ENCODE peak calls at places on chromosomes 6 and 20, in four cellular contexts. One of them, this sample, is unnamed.

GRCh38 chr6:43781941-43782704 is 12.1 kb downstream of the VEGFA start:
- DNase-seq in K562: no peak
- DNase-seq in SK-N-SH: no peak
- DNase-seq in H1: no peak
- DNase-seq in this sample: no peak

GRCh38 chr6:56040875-56041274 is 165.5 kb upstream of the BMP5 start:
- DNase-seq in H1: no peak
- DNase-seq in SK-N-SH: no peak
- DNase-seq in K562: no peak
- DNase-seq in this sample: no peak

GRCh38 chr20:47493175-47493953 is 8.3 kb upstream of the NCOA3 start:
- DNase-seq in SK-N-SH: peak; percentile 52
- DNase-seq in H1: no peak
- DNase-seq in K562: peak; percentile 78
- DNase-seq in this sample: no peak

GRCh38 chr20:35462351-35462750 is 7.0 kb downstream of the CEP250 start:
- DNase-seq in SK-N-SH: no peak
- DNase-seq in K562: peak; percentile 93
- DNase-seq in H1: no peak
- DNase-seq in this sample: no peak

GRCh38 chr20:51400051-51400926 is 142.2 kb downstream of the NFATC2 start:
- DNase-seq in H1: no peak
- DNase-seq in SK-N-SH: no peak
- DNase-seq in K562: no peak
- DNase-seq in this sample: peak; percentile 89

GRCh38 chr6:130655586-130655985 is 171.6 kb upstream of the SMLR1 start:
- DNase-seq in H1: no peak
- DNase-seq in K562: no peak
- DNase-seq in SK-N-SH: no peak
- DNase-seq in this sample: no peak

GRCh38 chr6:152267967-152268845 is 369.0 kb downstream of the SYNE1 start:
- DNase-seq in H1: no peak
- DNase-seq in SK-N-SH: peak; percentile 43
- DNase-seq in K562: peak; percentile 31
- DNase-seq in this sample: no peak

GRCh38 chr6:56862415-56863175 is 92.3 kb upstream of the BEND6 start:
- DNase-seq in SK-N-SH: no peak
- DNase-seq in K562: no peak
- DNase-seq in H1: no peak
- DNase-seq in this sample: no peak

GRCh38 chr20:49680475-49680874 is 33.2 kb downstream of the B4GALT5 start:
- DNase-seq in H1: no peak
- DNase-seq in K562: no peak
- DNase-seq in SK-N-SH: no peak
- DNase-seq in this sample: no peak

GRCh38 chr6:132130530-132131298 is 179.5 kb upstream of the CCN2 start:
- DNase-seq in SK-N-SH: no peak
- DNase-seq in H1: no peak
- DNase-seq in K562: no peak
- DNase-seq in this sample: no peak

GRCh38 chr6:79570802-79571367 is 33.7 kb upstream of the LCA5 start:
- DNase-seq in K562: peak; percentile 62
- DNase-seq in SK-N-SH: peak; percentile 54
- DNase-seq in H1: no peak
- DNase-seq in this sample: no peak

GRCh38 chr6:168607272-168608112 is 166.5 kb downstream of the SMOC2 start:
- DNase-seq in H1: no peak
- DNase-seq in SK-N-SH: no peak
- DNase-seq in K562: no peak
- DNase-seq in this sample: no peak

GRCh38 chr6:104630955-104631354 is 228.8 kb downstream of the HACE1 start:
- DNase-seq in SK-N-SH: no peak
- DNase-seq in H1: no peak
- DNase-seq in K562: no peak
- DNase-seq in this sample: no peak
- TF ChIP-seq NRF1 in SK-N-SH: no peak
- TF ChIP-seq NRF1 in H1: no peak
- TF ChIP-seq NRF1 in K562: no peak
- TF ChIP-seq NRF1 in this sample: no peak

GRCh38 chr6:37454420-37455125 is 21.6 kb downstream of the CMTR1 start:
- DNase-seq in H1: no peak
- DNase-seq in SK-N-SH: peak; percentile 72
- DNase-seq in K562: no peak
- DNase-seq in this sample: no peak
- H3K36me3 ChIP-seq in H1: peaks cover 19% of the 10 kb centered on the region
- H3K36me3 ChIP-seq in SK-N-SH: peaks cover 43% of the 10 kb centered on the region
- H3K36me3 ChIP-seq in K562: peaks cover 96% of the 10 kb centered on the region
- H3K36me3 ChIP-seq in this sample: peaks cover 66% of the 10 kb centered on the region

GRCh38 chr6:117547688-117548621 is 54.4 kb downstream of the GOPC start:
- DNase-seq in H1: no peak
- DNase-seq in SK-N-SH: peak; percentile 80
- DNase-seq in K562: no peak
- DNase-seq in this sample: no peak
- H3K4me2 ChIP-seq in H1: peak overlapping the region; percentile 59
- H3K4me2 ChIP-seq in SK-N-SH: peak overlapping the region; percentile 62
- H3K4me2 ChIP-seq in K562: no peak overlapping the region
- H3K4me2 ChIP-seq in this sample: peak overlapping the region; percentile 62

GRCh38 chr20:21099653-21100589 is 6.2 kb downstream of the LINC00237 start:
- DNase-seq in SK-N-SH: peak; percentile 59
- DNase-seq in K562: peak; percentile 30
- DNase-seq in H1: no peak
- DNase-seq in this sample: no peak
- TF ChIP-seq NRF1 in SK-N-SH: no peak
- TF ChIP-seq NRF1 in K562: peak; percentile 64
- TF ChIP-seq NRF1 in H1: no peak
- TF ChIP-seq NRF1 in this sample: no peak

GRCh38 chr20:37053230-37053950 is 42.4 kb downstream of the RBL1 start:
- DNase-seq in SK-N-SH: no peak
- DNase-seq in H1: no peak
- DNase-seq in K562: no peak
- DNase-seq in this sample: no peak

DNA sequence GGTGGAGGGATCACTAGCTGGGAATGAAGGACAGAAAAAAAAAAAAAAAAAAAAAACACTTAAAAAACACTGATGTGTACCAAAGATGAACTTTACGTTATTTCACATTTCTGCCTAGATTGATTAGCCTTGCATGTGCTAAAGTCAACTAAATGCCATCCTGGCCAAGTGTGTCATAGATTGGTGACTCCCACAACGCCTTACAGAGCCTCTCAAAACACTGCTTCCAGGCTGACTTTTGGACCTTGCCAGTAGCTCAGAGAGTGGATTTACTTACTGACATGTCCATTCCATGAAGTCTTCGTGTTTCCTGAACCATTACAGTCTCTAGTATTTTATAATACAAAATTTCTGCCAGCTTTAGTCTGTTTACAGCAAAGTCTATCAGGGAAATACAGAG is 40.5 kb downstream of the RBL1 start:
- DNase-seq in SK-N-SH: no peak
- DNase-seq in K562: no peak
- DNase-seq in H1: no peak
- DNase-seq in this sample: no peak
- H3K36me3 ChIP-seq in SK-N-SH: peaks cover 20% of the 10 kb centered on the region
- H3K36me3 ChIP-seq in K562: peaks cover 67% of the 10 kb centered on the region
- H3K36me3 ChIP-seq in H1: peaks cover 13% of the 10 kb centered on the region
- H3K36me3 ChIP-seq in this sample: peaks cover 29% of the 10 kb centered on the region

GRCh38 chr6:146878564-146879343 is 280.0 kb downstream of the ADGB start:
- DNase-seq in K562: no peak
- DNase-seq in SK-N-SH: no peak
- DNase-seq in H1: no peak
- DNase-seq in this sample: no peak
- H3K4me2 ChIP-seq in K562: peak overlapping the region; percentile 78
- H3K4me2 ChIP-seq in SK-N-SH: no peak overlapping the region
- H3K4me2 ChIP-seq in H1: no peak overlapping the region
- H3K4me2 ChIP-seq in this sample: no peak overlapping the region

GRCh38 chr6:16154904-16155303 is 26.0 kb downstream of the MYLIP start:
- DNase-seq in SK-N-SH: no peak
- DNase-seq in K562: no peak
- DNase-seq in H1: no peak
- DNase-seq in this sample: no peak
- TF ChIP-seq NRF1 in SK-N-SH: no peak
- TF ChIP-seq NRF1 in K562: no peak
- TF ChIP-seq NRF1 in H1: no peak
- TF ChIP-seq NRF1 in this sample: no peak

DNA sequence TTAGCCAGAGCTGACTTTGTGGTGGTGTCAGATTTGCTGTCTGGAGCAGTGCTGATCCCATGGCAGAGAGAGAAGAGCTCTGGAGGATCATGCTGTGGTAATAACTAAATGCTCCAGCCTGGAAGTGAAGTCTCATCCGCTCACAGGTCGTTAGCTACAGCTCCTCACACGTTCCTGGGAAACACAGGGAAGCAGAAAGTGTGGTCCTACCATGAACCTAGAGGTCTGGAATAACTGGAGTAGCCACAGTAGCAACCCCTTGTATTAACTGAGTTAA is 2.7 kb downstream of the HIVEP1 start:
- DNase-seq in K562: no peak
- DNase-seq in SK-N-SH: no peak
- DNase-seq in H1: no peak
- DNase-seq in this sample: no peak
- H3K36me3 ChIP-seq in K562: peaks cover 59% of the 10 kb centered on the region
- H3K36me3 ChIP-seq in SK-N-SH: peaks cover 34% of the 10 kb centered on the region
- H3K36me3 ChIP-seq in H1: peaks cover 10% of the 10 kb centered on the region
- H3K36me3 ChIP-seq in this sample: peaks cover 19% of the 10 kb centered on the region